ENCODE peak calls at places on chromosomes 13 and 19, in eight cellular contexts. One of them, this sample, is unnamed.

GRCh38 chr13:111158136-111158805 is 43.2 kb downstream of the ARHGEF7 start:
- DNase-seq in T-helper 9 cell: no peak
- DNase-seq in stimulated activated CD4-positive, alpha-beta T cell treated with anti-CD3 and anti-CD28 coated beads, Interleukin-12 subunit alpha, Interleukin-12 subunit beta, amount 100 ng/mL, for 24 hours: no peak
- DNase-seq in substantia nigra: no peak
- DNase-seq in neural crest cell: no peak
- DNase-seq in iris pigment epithelial cell: no peak
- DNase-seq in stimulated activated CD8-positive, alpha-beta memory T cell treated with anti-CD3 and anti-CD28 coated beads, Interleukin-7, amount 100 ng/mL, for 48 hours: no peak
- DNase-seq in mammary epithelial cell: peak
- DNase-seq in this sample: no peak

GRCh38 chr19:54178581-54179261 is 5.8 kb upstream of the TMC4 start:
- DNase-seq in neural crest cell: no peak
- DNase-seq in substantia nigra: no peak
- DNase-seq in iris pigment epithelial cell: no peak
- DNase-seq in T-helper 9 cell: no peak
- DNase-seq in stimulated activated CD8-positive, alpha-beta memory T cell treated with anti-CD3 and anti-CD28 coated beads, Interleukin-7, amount 100 ng/mL, for 48 hours: no peak
- DNase-seq in stimulated activated CD4-positive, alpha-beta T cell treated with anti-CD3 and anti-CD28 coated beads, Interleukin-12 subunit alpha, Interleukin-12 subunit beta, amount 100 ng/mL, for 24 hours: no peak
- DNase-seq in mammary epithelial cell: no peak
- DNase-seq in this sample: no peak

GRCh38 chr13:23628765-23629565 is 58.8 kb downstream of the TNFRSF19 start:
- DNase-seq in stimulated activated CD8-positive, alpha-beta memory T cell treated with anti-CD3 and anti-CD28 coated beads, Interleukin-7, amount 100 ng/mL, for 48 hours: no peak
- DNase-seq in iris pigment epithelial cell: no peak
- DNase-seq in stimulated activated CD4-positive, alpha-beta T cell treated with anti-CD3 and anti-CD28 coated beads, Interleukin-12 subunit alpha, Interleukin-12 subunit beta, amount 100 ng/mL, for 24 hours: no peak
- DNase-seq in neural crest cell: no peak
- DNase-seq in mammary epithelial cell: no peak
- DNase-seq in T-helper 9 cell: no peak
- DNase-seq in substantia nigra: no peak
- DNase-seq in this sample: no peak

GRCh38 chr13:27276188-27276587 is 5.6 kb downstream of the RASL11A start:
- DNase-seq in neural crest cell: no peak
- DNase-seq in stimulated activated CD8-positive, alpha-beta memory T cell treated with anti-CD3 and anti-CD28 coated beads, Interleukin-7, amount 100 ng/mL, for 48 hours: no peak
- DNase-seq in T-helper 9 cell: no peak
- DNase-seq in iris pigment epithelial cell: peak
- DNase-seq in mammary epithelial cell: no peak
- DNase-seq in stimulated activated CD4-positive, alpha-beta T cell treated with anti-CD3 and anti-CD28 coated beads, Interleukin-12 subunit alpha, Interleukin-12 subunit beta, amount 100 ng/mL, for 24 hours: no peak
- DNase-seq in substantia nigra: no peak
- DNase-seq in this sample: no peak

GRCh38 chr19:14561832-14562351 is 10.0 kb downstream of the NDUFB7 start:
- DNase-seq in substantia nigra: no peak
- DNase-seq in neural crest cell: no peak
- DNase-seq in iris pigment epithelial cell: peak
- DNase-seq in mammary epithelial cell: peak
- DNase-seq in T-helper 9 cell: no peak
- DNase-seq in stimulated activated CD4-positive, alpha-beta T cell treated with anti-CD3 and anti-CD28 coated beads, Interleukin-12 subunit alpha, Interleukin-12 subunit beta, amount 100 ng/mL, for 24 hours: no peak
- DNase-seq in stimulated activated CD8-positive, alpha-beta memory T cell treated with anti-CD3 and anti-CD28 coated beads, Interleukin-7, amount 100 ng/mL, for 48 hours: no peak
- DNase-seq in this sample: peak

GRCh38 chr13:98475521-98475920 is 101.4 kb downstream of the STK24 start:
- DNase-seq in substantia nigra: no peak
- DNase-seq in mammary epithelial cell: no peak
- DNase-seq in stimulated activated CD4-positive, alpha-beta T cell treated with anti-CD3 and anti-CD28 coated beads, Interleukin-12 subunit alpha, Interleukin-12 subunit beta, amount 100 ng/mL, for 24 hours: no peak
- DNase-seq in neural crest cell: peak
- DNase-seq in stimulated activated CD8-positive, alpha-beta memory T cell treated with anti-CD3 and anti-CD28 coated beads, Interleukin-7, amount 100 ng/mL, for 48 hours: no peak
- DNase-seq in iris pigment epithelial cell: peak
- DNase-seq in T-helper 9 cell: no peak
- DNase-seq in this sample: no peak

GRCh38 chr19:15463865-15464371 is 426 bp downstream of the RASAL3 start:
- DNase-seq in iris pigment epithelial cell: no peak
- DNase-seq in T-helper 9 cell: peak
- DNase-seq in neural crest cell: no peak
- DNase-seq in substantia nigra: no peak
- DNase-seq in stimulated activated CD8-positive, alpha-beta memory T cell treated with anti-CD3 and anti-CD28 coated beads, Interleukin-7, amount 100 ng/mL, for 48 hours: peak
- DNase-seq in mammary epithelial cell: no peak
- DNase-seq in stimulated activated CD4-positive, alpha-beta T cell treated with anti-CD3 and anti-CD28 coated beads, Interleukin-12 subunit alpha, Interleukin-12 subunit beta, amount 100 ng/mL, for 24 hours: peak
- DNase-seq in this sample: peak

GRCh38 chr13:51737609-51738008 is 66.4 kb downstream of the DHRS12 start:
- DNase-seq in stimulated activated CD8-positive, alpha-beta memory T cell treated with anti-CD3 and anti-CD28 coated beads, Interleukin-7, amount 100 ng/mL, for 48 hours: no peak
- DNase-seq in stimulated activated CD4-positive, alpha-beta T cell treated with anti-CD3 and anti-CD28 coated beads, Interleukin-12 subunit alpha, Interleukin-12 subunit beta, amount 100 ng/mL, for 24 hours: no peak
- DNase-seq in neural crest cell: no peak
- DNase-seq in T-helper 9 cell: no peak
- DNase-seq in mammary epithelial cell: no peak
- DNase-seq in iris pigment epithelial cell: no peak
- DNase-seq in substantia nigra: no peak
- DNase-seq in this sample: no peak

GRCh38 chr13:28531195-28531955 is 36.4 kb upstream of the FLT1 start:
- DNase-seq in T-helper 9 cell: no peak
- DNase-seq in mammary epithelial cell: no peak
- DNase-seq in iris pigment epithelial cell: no peak
- DNase-seq in stimulated activated CD8-positive, alpha-beta memory T cell treated with anti-CD3 and anti-CD28 coated beads, Interleukin-7, amount 100 ng/mL, for 48 hours: no peak
- DNase-seq in substantia nigra: no peak
- DNase-seq in stimulated activated CD4-positive, alpha-beta T cell treated with anti-CD3 and anti-CD28 coated beads, Interleukin-12 subunit alpha, Interleukin-12 subunit beta, amount 100 ng/mL, for 24 hours: no peak
- DNase-seq in neural crest cell: peak
- DNase-seq in this sample: no peak

GRCh38 chr13:98222816-98223215 is 45.7 kb upstream of the RNF113B start:
- DNase-seq in stimulated activated CD4-positive, alpha-beta T cell treated with anti-CD3 and anti-CD28 coated beads, Interleukin-12 subunit alpha, Interleukin-12 subunit beta, amount 100 ng/mL, for 24 hours: no peak
- DNase-seq in mammary epithelial cell: no peak
- DNase-seq in T-helper 9 cell: no peak
- DNase-seq in iris pigment epithelial cell: no peak
- DNase-seq in stimulated activated CD8-positive, alpha-beta memory T cell treated with anti-CD3 and anti-CD28 coated beads, Interleukin-7, amount 100 ng/mL, for 48 hours: no peak
- DNase-seq in substantia nigra: no peak
- DNase-seq in neural crest cell: no peak
- DNase-seq in this sample: no peak

GRCh38 chr19:46179076-46179740 is 31.2 kb downstream of the IGFL2 start:
- DNase-seq in substantia nigra: no peak
- DNase-seq in neural crest cell: no peak
- DNase-seq in stimulated activated CD4-positive, alpha-beta T cell treated with anti-CD3 and anti-CD28 coated beads, Interleukin-12 subunit alpha, Interleukin-12 subunit beta, amount 100 ng/mL, for 24 hours: no peak
- DNase-seq in iris pigment epithelial cell: no peak
- DNase-seq in T-helper 9 cell: no peak
- DNase-seq in mammary epithelial cell: no peak
- DNase-seq in stimulated activated CD8-positive, alpha-beta memory T cell treated with anti-CD3 and anti-CD28 coated beads, Interleukin-7, amount 100 ng/mL, for 48 hours: no peak
- DNase-seq in this sample: no peak

GRCh38 chr19:56837892-56838679 is 2.4 kb downstream of the PEG3 start:
- DNase-seq in T-helper 9 cell: no peak
- DNase-seq in mammary epithelial cell: peak
- DNase-seq in substantia nigra: peak
- DNase-seq in stimulated activated CD8-positive, alpha-beta memory T cell treated with anti-CD3 and anti-CD28 coated beads, Interleukin-7, amount 100 ng/mL, for 48 hours: no peak
- DNase-seq in neural crest cell: no peak
- DNase-seq in stimulated activated CD4-positive, alpha-beta T cell treated with anti-CD3 and anti-CD28 coated beads, Interleukin-12 subunit alpha, Interleukin-12 subunit beta, amount 100 ng/mL, for 24 hours: no peak
- DNase-seq in iris pigment epithelial cell: peak
- DNase-seq in this sample: peak

GRCh38 chr19:32469796-32470195 is 64.2 kb downstream of the DPY19L3 start:
- DNase-seq in substantia nigra: no peak
- DNase-seq in stimulated activated CD8-positive, alpha-beta memory T cell treated with anti-CD3 and anti-CD28 coated beads, Interleukin-7, amount 100 ng/mL, for 48 hours: no peak
- DNase-seq in neural crest cell: no peak
- DNase-seq in T-helper 9 cell: no peak
- DNase-seq in stimulated activated CD4-positive, alpha-beta T cell treated with anti-CD3 and anti-CD28 coated beads, Interleukin-12 subunit alpha, Interleukin-12 subunit beta, amount 100 ng/mL, for 24 hours: no peak
- DNase-seq in mammary epithelial cell: no peak
- DNase-seq in iris pigment epithelial cell: peak
- DNase-seq in this sample: no peak

GRCh38 chr19:29583196-29584006 is 22.7 kb upstream of the POP4 start:
- DNase-seq in mammary epithelial cell: peak
- DNase-seq in substantia nigra: no peak
- DNase-seq in neural crest cell: no peak
- DNase-seq in iris pigment epithelial cell: peak
- DNase-seq in stimulated activated CD8-positive, alpha-beta memory T cell treated with anti-CD3 and anti-CD28 coated beads, Interleukin-7, amount 100 ng/mL, for 48 hours: no peak
- DNase-seq in T-helper 9 cell: no peak
- DNase-seq in stimulated activated CD4-positive, alpha-beta T cell treated with anti-CD3 and anti-CD28 coated beads, Interleukin-12 subunit alpha, Interleukin-12 subunit beta, amount 100 ng/mL, for 24 hours: no peak
- DNase-seq in this sample: no peak

GRCh38 chr19:32404213-32404938 is 1.2 kb upstream of the DPY19L3 start:
- DNase-seq in substantia nigra: no peak
- DNase-seq in mammary epithelial cell: no peak
- DNase-seq in iris pigment epithelial cell: peak
- DNase-seq in neural crest cell: no peak
- DNase-seq in stimulated activated CD4-positive, alpha-beta T cell treated with anti-CD3 and anti-CD28 coated beads, Interleukin-12 subunit alpha, Interleukin-12 subunit beta, amount 100 ng/mL, for 24 hours: no peak
- DNase-seq in T-helper 9 cell: no peak
- DNase-seq in stimulated activated CD8-positive, alpha-beta memory T cell treated with anti-CD3 and anti-CD28 coated beads, Interleukin-7, amount 100 ng/mL, for 48 hours: no peak
- DNase-seq in this sample: no peak

GRCh38 chr19:38391911-38392464 is 3.5 kb downstream of the SPRED3 start:
- DNase-seq in mammary epithelial cell: no peak
- DNase-seq in iris pigment epithelial cell: no peak
- DNase-seq in neural crest cell: no peak
- DNase-seq in stimulated activated CD4-positive, alpha-beta T cell treated with anti-CD3 and anti-CD28 coated beads, Interleukin-12 subunit alpha, Interleukin-12 subunit beta, amount 100 ng/mL, for 24 hours: no peak
- DNase-seq in stimulated activated CD8-positive, alpha-beta memory T cell treated with anti-CD3 and anti-CD28 coated beads, Interleukin-7, amount 100 ng/mL, for 48 hours: no peak
- DNase-seq in substantia nigra: no peak
- DNase-seq in T-helper 9 cell: no peak
- DNase-seq in this sample: no peak

GRCh38 chr13:76853481-76853880 is 32.7 kb downstream of the KCTD12 start:
- DNase-seq in T-helper 9 cell: no peak
- DNase-seq in substantia nigra: no peak
- DNase-seq in stimulated activated CD4-positive, alpha-beta T cell treated with anti-CD3 and anti-CD28 coated beads, Interleukin-12 subunit alpha, Interleukin-12 subunit beta, amount 100 ng/mL, for 24 hours: no peak
- DNase-seq in stimulated activated CD8-positive, alpha-beta memory T cell treated with anti-CD3 and anti-CD28 coated beads, Interleukin-7, amount 100 ng/mL, for 48 hours: no peak
- DNase-seq in iris pigment epithelial cell: peak
- DNase-seq in neural crest cell: no peak
- DNase-seq in mammary epithelial cell: peak
- DNase-seq in this sample: no peak

GRCh38 chr19:7926021-7926726 is at the start of gene CTXN1:
- DNase-seq in stimulated activated CD4-positive, alpha-beta T cell treated with anti-CD3 and anti-CD28 coated beads, Interleukin-12 subunit alpha, Interleukin-12 subunit beta, amount 100 ng/mL, for 24 hours: peak
- DNase-seq in neural crest cell: peak
- DNase-seq in mammary epithelial cell: no peak
- DNase-seq in substantia nigra: no peak
- DNase-seq in stimulated activated CD8-positive, alpha-beta memory T cell treated with anti-CD3 and anti-CD28 coated beads, Interleukin-7, amount 100 ng/mL, for 48 hours: no peak
- DNase-seq in iris pigment epithelial cell: peak
- DNase-seq in T-helper 9 cell: peak
- DNase-seq in this sample: peak

GRCh38 chr13:113187905-113188595 is 20.4 kb downstream of the PCID2 start:
- DNase-seq in iris pigment epithelial cell: peak
- DNase-seq in stimulated activated CD8-positive, alpha-beta memory T cell treated with anti-CD3 and anti-CD28 coated beads, Interleukin-7, amount 100 ng/mL, for 48 hours: no peak
- DNase-seq in mammary epithelial cell: no peak
- DNase-seq in stimulated activated CD4-positive, alpha-beta T cell treated with anti-CD3 and anti-CD28 coated beads, Interleukin-12 subunit alpha, Interleukin-12 subunit beta, amount 100 ng/mL, for 24 hours: no peak
- DNase-seq in substantia nigra: no peak
- DNase-seq in neural crest cell: no peak
- DNase-seq in T-helper 9 cell: no peak
- DNase-seq in this sample: no peak

GRCh38 chr19:1070576-1070930 is 3.6 kb downstream of the ARHGAP45 start:
- DNase-seq in stimulated activated CD8-positive, alpha-beta memory T cell treated with anti-CD3 and anti-CD28 coated beads, Interleukin-7, amount 100 ng/mL, for 48 hours: no peak
- DNase-seq in iris pigment epithelial cell: no peak
- DNase-seq in mammary epithelial cell: no peak
- DNase-seq in neural crest cell: no peak
- DNase-seq in substantia nigra: no peak
- DNase-seq in T-helper 9 cell: no peak
- DNase-seq in stimulated activated CD4-positive, alpha-beta T cell treated with anti-CD3 and anti-CD28 coated beads, Interleukin-12 subunit alpha, Interleukin-12 subunit beta, amount 100 ng/mL, for 24 hours: no peak
- DNase-seq in this sample: no peak

GRCh38 chr13:43769552-43769951 is 17.2 kb downstream of the ENOX1 start:
- DNase-seq in stimulated activated CD4-positive, alpha-beta T cell treated with anti-CD3 and anti-CD28 coated beads, Interleukin-12 subunit alpha, Interleukin-12 subunit beta, amount 100 ng/mL, for 24 hours: no peak
- DNase-seq in T-helper 9 cell: no peak
- DNase-seq in stimulated activated CD8-positive, alpha-beta memory T cell treated with anti-CD3 and anti-CD28 coated beads, Interleukin-7, amount 100 ng/mL, for 48 hours: no peak
- DNase-seq in iris pigment epithelial cell: no peak
- DNase-seq in mammary epithelial cell: no peak
- DNase-seq in substantia nigra: no peak
- DNase-seq in neural crest cell: no peak
- DNase-seq in this sample: no peak

GRCh38 chr13:99677388-99677951 is 176.2 kb downstream of the TM9SF2 start:
- DNase-seq in stimulated activated CD8-positive, alpha-beta memory T cell treated with anti-CD3 and anti-CD28 coated beads, Interleukin-7, amount 100 ng/mL, for 48 hours: no peak
- DNase-seq in substantia nigra: no peak
- DNase-seq in iris pigment epithelial cell: no peak
- DNase-seq in stimulated activated CD4-positive, alpha-beta T cell treated with anti-CD3 and anti-CD28 coated beads, Interleukin-12 subunit alpha, Interleukin-12 subunit beta, amount 100 ng/mL, for 24 hours: no peak
- DNase-seq in mammary epithelial cell: no peak
- DNase-seq in neural crest cell: no peak
- DNase-seq in T-helper 9 cell: no peak
- DNase-seq in this sample: no peak

GRCh38 chr13:28820099-28821051 is at the start of gene MTUS2:
- DNase-seq in substantia nigra: no peak
- DNase-seq in stimulated activated CD4-positive, alpha-beta T cell treated with anti-CD3 and anti-CD28 coated beads, Interleukin-12 subunit alpha, Interleukin-12 subunit beta, amount 100 ng/mL, for 24 hours: no peak
- DNase-seq in iris pigment epithelial cell: no peak
- DNase-seq in stimulated activated CD8-positive, alpha-beta memory T cell treated with anti-CD3 and anti-CD28 coated beads, Interleukin-7, amount 100 ng/mL, for 48 hours: no peak
- DNase-seq in neural crest cell: peak
- DNase-seq in T-helper 9 cell: no peak
- DNase-seq in mammary epithelial cell: peak
- DNase-seq in this sample: no peak

GRCh38 chr19:17718988-17719711 is at the start of gene MAP1S:
- DNase-seq in mammary epithelial cell: peak
- DNase-seq in substantia nigra: no peak
- DNase-seq in neural crest cell: peak
- DNase-seq in stimulated activated CD4-positive, alpha-beta T cell treated with anti-CD3 and anti-CD28 coated beads, Interleukin-12 subunit alpha, Interleukin-12 subunit beta, amount 100 ng/mL, for 24 hours: peak
- DNase-seq in T-helper 9 cell: peak
- DNase-seq in stimulated activated CD8-positive, alpha-beta memory T cell treated with anti-CD3 and anti-CD28 coated beads, Interleukin-7, amount 100 ng/mL, for 48 hours: peak
- DNase-seq in iris pigment epithelial cell: peak
- DNase-seq in this sample: peak

GRCh38 chr19:37563518-37563917 is 31.1 kb downstream of the ZNF571 start:
- DNase-seq in T-helper 9 cell: no peak
- DNase-seq in stimulated activated CD8-positive, alpha-beta memory T cell treated with anti-CD3 and anti-CD28 coated beads, Interleukin-7, amount 100 ng/mL, for 48 hours: no peak
- DNase-seq in stimulated activated CD4-positive, alpha-beta T cell treated with anti-CD3 and anti-CD28 coated beads, Interleukin-12 subunit alpha, Interleukin-12 subunit beta, amount 100 ng/mL, for 24 hours: no peak
- DNase-seq in iris pigment epithelial cell: no peak
- DNase-seq in neural crest cell: no peak
- DNase-seq in substantia nigra: no peak
- DNase-seq in mammary epithelial cell: no peak
- DNase-seq in this sample: no peak

GRCh38 chr13:100596516-100596915 is 7.9 kb upstream of the GGACT start:
- DNase-seq in iris pigment epithelial cell: no peak
- DNase-seq in substantia nigra: no peak
- DNase-seq in neural crest cell: no peak
- DNase-seq in stimulated activated CD4-positive, alpha-beta T cell treated with anti-CD3 and anti-CD28 coated beads, Interleukin-12 subunit alpha, Interleukin-12 subunit beta, amount 100 ng/mL, for 24 hours: no peak
- DNase-seq in stimulated activated CD8-positive, alpha-beta memory T cell treated with anti-CD3 and anti-CD28 coated beads, Interleukin-7, amount 100 ng/mL, for 48 hours: no peak
- DNase-seq in T-helper 9 cell: no peak
- DNase-seq in mammary epithelial cell: no peak
- DNase-seq in this sample: no peak

GRCh38 chr13:98741741-98742435 is 10.6 kb downstream of the SLC15A1 start:
- DNase-seq in T-helper 9 cell: no peak
- DNase-seq in iris pigment epithelial cell: no peak
- DNase-seq in neural crest cell: no peak
- DNase-seq in mammary epithelial cell: no peak
- DNase-seq in stimulated activated CD8-positive, alpha-beta memory T cell treated with anti-CD3 and anti-CD28 coated beads, Interleukin-7, amount 100 ng/mL, for 48 hours: no peak
- DNase-seq in substantia nigra: no peak
- DNase-seq in stimulated activated CD4-positive, alpha-beta T cell treated with anti-CD3 and anti-CD28 coated beads, Interleukin-12 subunit alpha, Interleukin-12 subunit beta, amount 100 ng/mL, for 24 hours: no peak
- DNase-seq in this sample: no peak

GRCh38 chr13:80584785-80585184 is 243.9 kb upstream of the SPRY2 start:
- DNase-seq in stimulated activated CD8-positive, alpha-beta memory T cell treated with anti-CD3 and anti-CD28 coated beads, Interleukin-7, amount 100 ng/mL, for 48 hours: no peak
- DNase-seq in T-helper 9 cell: no peak
- DNase-seq in mammary epithelial cell: no peak
- DNase-seq in stimulated activated CD4-positive, alpha-beta T cell treated with anti-CD3 and anti-CD28 coated beads, Interleukin-12 subunit alpha, Interleukin-12 subunit beta, amount 100 ng/mL, for 24 hours: no peak
- DNase-seq in substantia nigra: no peak
- DNase-seq in iris pigment epithelial cell: no peak
- DNase-seq in neural crest cell: no peak
- DNase-seq in this sample: no peak

GRCh38 chr19:40221858-40222619 is 3.9 kb upstream of the TTC9B start:
- DNase-seq in iris pigment epithelial cell: peak
- DNase-seq in substantia nigra: peak
- DNase-seq in stimulated activated CD8-positive, alpha-beta memory T cell treated with anti-CD3 and anti-CD28 coated beads, Interleukin-7, amount 100 ng/mL, for 48 hours: peak
- DNase-seq in T-helper 9 cell: peak
- DNase-seq in mammary epithelial cell: peak
- DNase-seq in stimulated activated CD4-positive, alpha-beta T cell treated with anti-CD3 and anti-CD28 coated beads, Interleukin-12 subunit alpha, Interleukin-12 subunit beta, amount 100 ng/mL, for 24 hours: peak
- DNase-seq in neural crest cell: peak
- DNase-seq in this sample: peak

GRCh38 chr13:77213644-77214043 is 113.2 kb downstream of the MYCBP2 start:
- DNase-seq in neural crest cell: no peak
- DNase-seq in substantia nigra: no peak
- DNase-seq in stimulated activated CD8-positive, alpha-beta memory T cell treated with anti-CD3 and anti-CD28 coated beads, Interleukin-7, amount 100 ng/mL, for 48 hours: no peak
- DNase-seq in T-helper 9 cell: no peak
- DNase-seq in stimulated activated CD4-positive, alpha-beta T cell treated with anti-CD3 and anti-CD28 coated beads, Interleukin-12 subunit alpha, Interleukin-12 subunit beta, amount 100 ng/mL, for 24 hours: no peak
- DNase-seq in iris pigment epithelial cell: peak
- DNase-seq in mammary epithelial cell: no peak
- DNase-seq in this sample: no peak

GRCh38 chr13:29524641-29525040 is 70.8 kb downstream of the SLC7A1 start:
- DNase-seq in neural crest cell: no peak
- DNase-seq in substantia nigra: no peak
- DNase-seq in iris pigment epithelial cell: no peak
- DNase-seq in T-helper 9 cell: no peak
- DNase-seq in stimulated activated CD8-positive, alpha-beta memory T cell treated with anti-CD3 and anti-CD28 coated beads, Interleukin-7, amount 100 ng/mL, for 48 hours: no peak
- DNase-seq in stimulated activated CD4-positive, alpha-beta T cell treated with anti-CD3 and anti-CD28 coated beads, Interleukin-12 subunit alpha, Interleukin-12 subunit beta, amount 100 ng/mL, for 24 hours: no peak
- DNase-seq in mammary epithelial cell: no peak
- DNase-seq in this sample: no peak

GRCh38 chr13:36344173-36344572 is 2.0 kb downstream of the SPART start:
- DNase-seq in substantia nigra: no peak
- DNase-seq in neural crest cell: no peak
- DNase-seq in mammary epithelial cell: peak
- DNase-seq in iris pigment epithelial cell: peak
- DNase-seq in stimulated activated CD8-positive, alpha-beta memory T cell treated with anti-CD3 and anti-CD28 coated beads, Interleukin-7, amount 100 ng/mL, for 48 hours: no peak
- DNase-seq in stimulated activated CD4-positive, alpha-beta T cell treated with anti-CD3 and anti-CD28 coated beads, Interleukin-12 subunit alpha, Interleukin-12 subunit beta, amount 100 ng/mL, for 24 hours: no peak
- DNase-seq in T-helper 9 cell: no peak
- DNase-seq in this sample: no peak